ENCODE peak calls at places on chromosomes 6 and 20, in six cellular contexts. G, W, F, A, H and P are unnamed samples. For H3K4me1, the result is how much of the 10 kb centered on the place peaks cover.

GRCh38 chr6:54846243-54846856 is at the start of gene FAM83B:
- DNase-seq in A (peak), W (no peak), H (peak), G (peak), F (no peak), P (no peak)

GRCh38 chr20:63102720-63103375 is 96.1 kb upstream of the BHLHE23 start:
- DNase-seq in F (no peak), W (no peak), G (no peak), H (peak), A (peak), P (no peak)

GRCh38 chr6:157099912-157100593 is 223.3 kb downstream of the TMEM242 start:
- DNase-seq in W (no peak), F (no peak), H (peak), A (peak), G (no peak), P (no peak)

GRCh38 chr20:35947489-35947888 is 6.8 kb downstream of the SCAND1 start:
- DNase-seq in W (peak), G (no peak), H (peak), A (peak), F (no peak), P (no peak)

GRCh38 chr6:21971540-21971939 is 325.3 kb downstream of the PRL start:
- DNase-seq in W (no peak), F (no peak), A (no peak), G (no peak), H (peak), P (no peak)

GRCh38 chr6:79762370-79762769 is 131.2 kb downstream of the SH3BGRL2 start:
- DNase-seq in W (no peak), H (peak), G (no peak), F (no peak), A (peak), P (no peak)

GRCh38 chr6:138517635-138518034 is 18.3 kb upstream of the NHSL1 start:
- DNase-seq in W (peak), G (peak), F (no peak), H (peak), A (peak), P (no peak)

GRCh38 chr6:110207652-110208051 is 27.4 kb downstream of the CDC40 start:
- DNase-seq in G (no peak), A (no peak), F (no peak), H (no peak), W (no peak), P (no peak)

GRCh38 chr6:157644043-157644810 is 178.8 kb upstream of the SNX9 start:
- DNase-seq in G (no peak), F (no peak), H (no peak), W (no peak), A (peak), P (no peak)

GRCh38 chr6:3281669-3282460 is 23.1 kb downstream of the PSMG4 start:
- DNase-seq in A (peak), G (no peak), W (no peak), H (peak), F (no peak), P (no peak)

GRCh38 chr6:142902636-142903053 is 42.3 kb downstream of the HIVEP2 start:
- DNase-seq in W (no peak), A (peak), H (peak), F (peak), G (no peak), P (no peak)

GRCh38 chr6:38876470-38876869 is 161.4 kb downstream of the DNAH8 start:
- DNase-seq in F (no peak), W (no peak), G (no peak), H (peak), A (peak), P (no peak)

GRCh38 chr6:107709341-107709740 is 114.8 kb downstream of the SCML4 start:
- DNase-seq in A (no peak), G (no peak), F (no peak), W (no peak), H (no peak), P (no peak)

GRCh38 chr6:3899970-3900439 is 50.8 kb downstream of the FAM50B start:
- DNase-seq in A (no peak), W (no peak), F (no peak), G (no peak), H (no peak), P (no peak)

GRCh38 chr6:149449054-149449453 is 35.8 kb downstream of the ZC3H12D start:
- DNase-seq in F (no peak), G (no peak), W (no peak), A (no peak), H (no peak), P (no peak)

GRCh38 chr6:44201200-44201599 is 15.5 kb upstream of the MYMX start:
- DNase-seq in F (no peak), H (no peak), G (peak), W (no peak), A (no peak), P (no peak)

GRCh38 chr20:51526105-51526470 is 16.4 kb downstream of the NFATC2 start:
- DNase-seq in G (no peak), F (no peak), A (no peak), H (no peak), W (no peak), P (no peak)

GRCh38 chr6:89934685-89935366 is 40.6 kb downstream of the GJA10 start:
- DNase-seq in W (no peak), G (no peak), F (no peak), A (no peak), H (no peak), P (no peak)

GRCh38 chr20:61457725-61458124 is 205.7 kb downstream of the CDH4 start:
- DNase-seq in W (no peak), H (no peak), G (no peak), F (no peak), A (no peak), P (no peak)

GRCh38 chr6:121436966-121437756 is 1.7 kb downstream of the GJA1 start:
- DNase-seq in A (peak), G (peak), F (no peak), W (no peak), H (peak), P (peak)

GRCh38 chr20:61806995-61807394 is 258.7 kb downstream of the TAF4 start:
- DNase-seq in G (no peak), F (no peak), H (no peak), W (no peak), A (no peak), P (no peak)

GRCh38 chr20:47493954-47494293 is 7.8 kb upstream of the NCOA3 start:
- DNase-seq in G (peak), A (no peak), W (no peak), F (no peak), H (no peak), P (no peak)

GRCh38 chr6:24581084-24581669 is 64.8 kb downstream of the KIAA0319 start:
- DNase-seq in F (no peak), H (peak), W (peak), A (peak), G (peak), P (peak)

GRCh38 chr6:53918854-53919253 is 124.0 kb downstream of the LRRC1 start:
- DNase-seq in F (no peak), W (no peak), H (no peak), A (no peak), G (no peak), P (no peak)

GRCh38 chr6:17865798-17866725 is 121.4 kb downstream of the KIF13A start:
- DNase-seq in A (peak), H (peak), F (peak), W (no peak), G (peak), P (peak)

GRCh38 chr6:11143394-11144371 is 32.2 kb upstream of the ERVFRD-1 start:
- DNase-seq in F (peak), G (peak), W (no peak), H (peak), A (peak), P (peak)

GRCh38 chr20:38723982-38724602 is at the start of gene SLC32A1:
- DNase-seq in W (no peak), F (no peak), A (no peak), G (no peak), H (no peak), P (no peak)

GRCh38 chr6:13422601-13423247 is 64.7 kb downstream of the GFOD1 start:
- DNase-seq in F (no peak), G (no peak), H (peak), W (no peak), A (peak), P (no peak)

GRCh38 chr20:25065044-25065624 is 7.2 kb upstream of the ACSS1 start:
- DNase-seq in H (no peak), G (no peak), A (no peak), W (no peak), F (no peak), P (no peak)

GRCh38 chr20:51910202-51911050 is 108.1 kb upstream of the SALL4 start:
- DNase-seq in A (no peak), W (no peak), F (no peak), H (peak), G (no peak), P (no peak)

GRCh38 chr6:129641344-129641743 is 68.6 kb downstream of the ARHGAP18 start:
- DNase-seq in W (no peak), G (no peak), A (peak), H (peak), F (no peak), P (no peak)

GRCh38 chr6:110180228-110181008 is at the start of gene CDC40:
- DNase-seq in A (no peak), G (peak), H (no peak), F (no peak), W (no peak), P (no peak)

GRCh38 chr6:158468666-158469065 is 91.2 kb upstream of the TMEM181 start:
- DNase-seq in H (no peak), G (no peak), W (no peak), F (no peak), A (no peak), P (no peak)

GRCh38 chr20:1062334-1063015 is 55.9 kb upstream of the PSMF1 start:
- DNase-seq in F (no peak), W (no peak), G (no peak), A (no peak), H (no peak), P (no peak)

GRCh38 chr6:30915591-30915946 is 1.5 kb downstream of the VARS2 start:
- DNase-seq in F (no peak), H (peak), A (peak), G (peak), W (peak), P (no peak)

GRCh38 chr20:60013296-60014142 is 55.3 kb downstream of the CDH26 start:
- DNase-seq in W (no peak), H (no peak), A (no peak), G (no peak), F (no peak), P (no peak)

GRCh38 chr6:134835998-134836397 is 113.9 kb downstream of the ALDH8A1 start:
- DNase-seq in G (no peak), H (peak), A (peak), F (no peak), W (no peak), P (no peak)

DNA sequence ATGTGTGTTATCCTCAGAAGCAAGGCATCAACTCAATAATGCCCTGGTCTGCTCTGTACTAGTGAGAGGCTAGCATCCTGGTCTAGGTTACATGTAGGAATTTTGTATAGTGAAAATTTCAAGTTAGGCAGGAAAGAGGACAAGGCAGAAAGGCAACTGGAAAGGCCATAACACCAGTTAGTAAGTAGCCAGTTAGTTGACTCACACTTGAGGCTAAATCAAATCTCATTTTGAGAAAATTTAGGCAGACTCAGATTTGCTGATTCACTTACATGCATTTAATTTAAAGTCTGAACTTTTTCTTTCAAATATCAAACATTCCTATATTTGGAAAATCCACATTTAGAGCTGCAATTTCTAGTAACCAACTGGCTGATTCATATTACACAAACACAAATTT is 184.5 kb upstream of the TCF21 start:
- DNase-seq in A (no peak), F (no peak), W (no peak), H (peak), G (no peak), P (no peak)
- H3K27ac ChIP-seq in A (no peak), F (no peak), W (no peak), H (peak), G (no peak), P (no peak)

GRCh38 chr6:154412106-154412820 is 55.7 kb upstream of the IPCEF1 start:
- DNase-seq in W (no peak), G (no peak), H (peak), A (no peak), F (no peak), P (no peak)

GRCh38 chr6:154408906-154409500 is 52.4 kb upstream of the IPCEF1 start:
- DNase-seq in G (no peak), A (peak), W (peak), H (peak), F (no peak), P (no peak)

GRCh38 chr6:154410215-154410614 is 53.6 kb upstream of the IPCEF1 start:
- DNase-seq in F (no peak), G (no peak), A (no peak), H (no peak), W (no peak), P (no peak)

GRCh38 chr6:154411076-154411475 is 54.5 kb upstream of the IPCEF1 start:
- DNase-seq in G (no peak), H (peak), A (no peak), W (no peak), F (no peak), P (no peak)

GRCh38 chr6:154410619-154411044 is 54.0 kb upstream of the IPCEF1 start:
- DNase-seq in F (no peak), H (peak), A (peak), G (peak), W (no peak), P (peak)
- H3K4me3 ChIP-seq in F (peak), H (peak), A (no peak), G (no peak), W (no peak), P (peak)

DNA sequence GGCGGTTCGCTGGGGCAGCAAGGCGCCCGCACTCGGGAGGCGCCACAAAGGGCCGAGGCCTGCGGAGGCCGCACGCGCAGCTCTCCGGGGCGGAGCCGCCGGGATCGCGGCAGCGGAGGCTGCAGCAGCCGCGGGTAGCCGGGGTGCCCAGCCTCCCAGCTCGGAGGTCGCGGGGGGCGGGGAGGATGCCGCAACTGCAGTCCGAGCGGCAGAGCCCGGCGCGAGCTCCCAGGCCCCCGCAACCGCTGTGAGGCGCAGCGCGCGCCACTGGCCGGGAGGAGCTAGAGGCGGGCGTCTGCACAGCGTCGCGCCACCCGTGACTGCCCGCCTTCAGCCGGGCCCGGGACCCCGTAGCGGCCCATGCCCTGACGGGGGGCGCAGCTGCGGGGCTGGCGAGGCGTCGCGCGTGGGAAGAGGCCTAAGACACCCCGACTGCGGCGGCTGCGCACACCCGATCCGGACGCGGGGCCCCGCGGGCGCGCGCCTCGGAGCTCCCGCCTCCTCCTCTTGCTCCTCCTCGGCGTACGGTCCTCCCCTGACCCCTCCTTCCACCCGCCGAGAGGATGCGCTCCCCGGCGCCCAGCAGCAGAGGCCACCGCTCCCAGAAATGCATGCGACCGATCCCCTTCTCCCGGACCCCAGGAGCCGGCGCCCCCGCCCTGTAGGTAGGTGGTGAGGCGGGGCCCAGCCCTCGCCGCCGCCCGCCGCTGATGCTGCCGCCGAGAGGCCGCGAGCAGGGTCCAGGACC is at the start of gene NCOA7:
- DNase-seq in H (peak), A (peak), W (peak), G (peak), F (peak), P (no peak)
- H3K4me1 ChIP-seq in H (under half), A (under half), W (half or more), G (under half), F (under half), P (under half)

GRCh38 chr20:53827996-53828672 is 234.5 kb upstream of the ZNF217 start:
- DNase-seq in H (peak), G (peak), A (peak), W (no peak), F (no peak), P (no peak)
- H3K27ac ChIP-seq in H (peak), G (peak), A (no peak), W (peak), F (peak), P (peak)